ENCODE peak calls at places on chromosomes 11 and 22, in eight cellular contexts. N, K, R, F, T, C, L and M are unnamed samples.

GRCh38 chr11:101269990-101270660 is 140.5 kb upstream of the PGR start:
- DNase-seq in L (no peak), K (no peak), T (no peak), C (no peak), N (no peak), R (no peak), F (no peak), M (no peak)

GRCh38 chr11:3046190-3046589 is 11.0 kb downstream of the CARS1 start:
- DNase-seq in T (no peak), N (no peak), C (peak), L (no peak), F (no peak), R (no peak), K (no peak), M (no peak)

GRCh38 chr11:117259417-117259816 is 26.9 kb downstream of the RNF214 start:
- DNase-seq in F (no peak), T (no peak), K (no peak), C (no peak), R (no peak), N (peak), L (peak), M (no peak)

GRCh38 chr22:40416636-40417035 is 46.2 kb downstream of the SGSM3 start:
- DNase-seq in K (no peak), T (no peak), F (no peak), L (no peak), R (no peak), C (no peak), N (no peak), M (no peak)

GRCh38 chr11:1162498-1163311 is 5.0 kb downstream of the MUC5AC start:
- DNase-seq in F (no peak), T (peak), R (no peak), L (no peak), C (no peak), N (no peak), K (no peak), M (peak)

GRCh38 chr22:37330200-37331033 is 48.1 kb downstream of the CYTH4 start:
- DNase-seq in N (peak), T (no peak), F (no peak), L (peak), R (peak), C (peak), K (no peak), M (no peak)

GRCh38 chr22:37186228-37186996 is 1.6 kb downstream of the C1QTNF6 start:
- DNase-seq in N (peak), R (no peak), F (peak), C (no peak), K (no peak), L (peak), T (peak), M (peak)

GRCh38 chr11:66467034-66467659 is 442 bp downstream of the PELI3 start:
- DNase-seq in F (no peak), T (no peak), R (no peak), C (no peak), N (no peak), L (peak), K (no peak), M (no peak)

GRCh38 chr11:44823920-44824704 is 97.3 kb downstream of the TSPAN18 start:
- DNase-seq in N (no peak), C (no peak), L (no peak), R (peak), T (no peak), K (no peak), F (no peak), M (no peak)

DNA sequence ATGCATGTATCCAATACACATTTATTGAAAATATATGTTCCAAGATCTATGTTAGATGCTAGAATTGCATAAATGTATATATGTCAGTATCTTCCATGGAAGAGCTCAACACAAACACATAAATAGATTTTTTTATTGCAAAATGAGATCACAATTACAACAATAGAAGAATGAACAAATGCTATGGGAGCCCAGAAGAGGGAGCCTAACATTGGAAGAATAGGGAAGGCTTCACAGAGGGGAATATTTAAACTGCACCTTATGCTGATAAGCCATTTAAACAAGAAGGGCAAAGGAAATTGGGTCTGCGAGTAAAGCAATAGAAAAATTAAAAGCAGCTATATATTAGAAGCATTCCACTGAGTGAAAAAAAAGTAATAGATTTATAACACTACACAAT is 96.1 kb upstream of the LRRC55 start:
- DNase-seq in F (no peak), N (no peak), C (no peak), T (no peak), R (no peak), L (peak), K (no peak), M (no peak)
- TF ChIP-seq CTCF in F (peak), N (peak), C (no peak), T (no peak), R (peak), L (peak), K (no peak), M (no peak)

GRCh38 chr11:123517559-123518364 is 87.7 kb downstream of the GRAMD1B start:
- DNase-seq in C (peak), N (no peak), K (no peak), R (no peak), L (no peak), F (no peak), T (no peak), M (no peak)
- TF ChIP-seq CTCF in C (peak), N (no peak), K (no peak), R (no peak), L (no peak), F (no peak), T (no peak), M (no peak)

DNA sequence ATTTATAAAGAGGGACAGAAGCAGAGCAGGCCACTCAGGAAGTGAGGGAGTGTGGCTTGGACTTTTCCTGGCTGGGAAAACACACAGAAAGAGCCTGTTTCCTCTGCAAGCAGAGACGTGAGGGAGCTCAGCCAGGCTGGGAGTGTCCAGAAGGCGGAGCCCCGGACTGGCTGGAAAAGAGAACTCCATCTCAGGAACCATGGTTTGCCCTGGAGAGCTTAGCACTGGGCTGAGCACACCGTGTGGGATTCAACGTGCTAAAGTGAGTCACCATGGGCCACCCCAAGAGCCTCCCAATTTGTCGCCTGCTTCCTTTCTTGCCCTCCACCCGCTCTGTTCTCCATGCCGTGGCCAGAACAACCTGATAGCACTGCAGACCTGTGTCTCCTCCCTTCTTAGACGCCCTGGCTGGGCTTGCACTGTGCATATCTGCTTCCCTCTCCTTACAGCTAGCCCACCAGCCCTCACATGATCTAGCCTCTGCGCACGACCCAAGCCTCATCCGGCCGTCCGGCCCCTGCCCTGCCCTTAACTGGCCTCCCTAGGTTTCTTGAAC is 51.8 kb downstream of the GALNT18 start:
- DNase-seq in K (peak), T (no peak), F (peak), N (no peak), L (peak), C (no peak), R (no peak), M (no peak)
- TF ChIP-seq CTCF in K (no peak), T (no peak), F (peak), N (no peak), L (no peak), C (no peak), R (no peak), M (no peak)

DNA sequence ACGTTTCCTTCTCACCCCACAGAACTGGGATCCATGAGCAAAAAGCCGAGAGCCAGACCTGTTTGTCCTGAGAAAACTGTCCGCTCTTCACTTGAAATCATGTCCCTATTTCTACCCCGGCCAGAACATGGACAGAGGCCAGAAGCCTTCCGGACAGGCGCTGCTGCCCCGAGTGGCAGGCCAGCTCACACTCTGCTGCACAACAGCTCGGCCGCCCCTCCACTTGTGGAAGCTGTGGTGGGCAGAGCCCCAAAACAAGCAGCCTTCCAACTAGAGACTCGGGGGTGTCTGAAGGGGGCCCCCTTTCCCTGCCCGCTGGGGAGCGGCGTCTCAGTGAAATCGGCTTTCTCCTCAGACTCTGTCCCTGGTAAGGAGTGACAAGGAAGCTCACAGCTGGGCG is 24.0 kb downstream of the CD5 start:
- DNase-seq in T (no peak), N (no peak), F (peak), K (peak), L (peak), R (no peak), C (no peak), M (no peak)
- TF ChIP-seq CTCF in T (no peak), N (no peak), F (peak), K (no peak), L (peak), R (no peak), C (peak), M (no peak)

GRCh38 chr22:24937114-24937513 is 9.4 kb downstream of the LHFPL7 start:
- DNase-seq in N (peak), R (peak), L (peak), K (no peak), F (no peak), C (peak), T (no peak), M (no peak)
- TF ChIP-seq CTCF in N (peak), R (peak), L (peak), K (no peak), F (peak), C (peak), T (no peak), M (no peak)

GRCh38 chr11:58618215-58618614 is 4.2 kb upstream of the CNTF start:
- DNase-seq in C (peak), N (no peak), K (no peak), L (no peak), T (no peak), F (no peak), R (no peak), M (no peak)
- TF ChIP-seq CTCF in C (peak), N (no peak), K (no peak), L (no peak), T (peak), F (peak), R (no peak), M (no peak)

GRCh38 chr22:46835288-46835687 is 72.8 kb downstream of the TBC1D22A start:
- DNase-seq in R (no peak), N (no peak), L (no peak), C (no peak), K (no peak), T (no peak), F (no peak), M (no peak)

GRCh38 chr22:46835693-46836092 is 73.2 kb downstream of the TBC1D22A start:
- DNase-seq in N (no peak), K (no peak), C (no peak), F (no peak), L (no peak), T (no peak), R (no peak), M (no peak)

GRCh38 chr22:46830001-46830715 is 67.7 kb downstream of the TBC1D22A start:
- DNase-seq in L (peak), C (no peak), K (peak), T (no peak), R (no peak), F (peak), N (peak), M (no peak)

GRCh38 chr22:46830841-46831240 is 68.4 kb downstream of the TBC1D22A start:
- DNase-seq in F (no peak), N (peak), R (no peak), K (no peak), C (no peak), L (no peak), T (no peak), M (no peak)

GRCh38 chr22:46833228-46833627 is 70.8 kb downstream of the TBC1D22A start:
- DNase-seq in C (peak), L (no peak), R (no peak), F (no peak), N (no peak), K (no peak), T (no peak), M (no peak)
- TF ChIP-seq CTCF in C (peak), L (peak), R (peak), F (peak), N (peak), K (no peak), T (no peak), M (no peak)

GRCh38 chr11:83881428-83881827 is 595.3 kb upstream of the CCDC90B start:
- DNase-seq in K (no peak), C (no peak), N (no peak), R (no peak), F (no peak), L (no peak), T (no peak), M (no peak)
- TF ChIP-seq CTCF in K (no peak), C (peak), N (no peak), R (no peak), F (no peak), L (no peak), T (no peak), M (no peak)

DNA sequence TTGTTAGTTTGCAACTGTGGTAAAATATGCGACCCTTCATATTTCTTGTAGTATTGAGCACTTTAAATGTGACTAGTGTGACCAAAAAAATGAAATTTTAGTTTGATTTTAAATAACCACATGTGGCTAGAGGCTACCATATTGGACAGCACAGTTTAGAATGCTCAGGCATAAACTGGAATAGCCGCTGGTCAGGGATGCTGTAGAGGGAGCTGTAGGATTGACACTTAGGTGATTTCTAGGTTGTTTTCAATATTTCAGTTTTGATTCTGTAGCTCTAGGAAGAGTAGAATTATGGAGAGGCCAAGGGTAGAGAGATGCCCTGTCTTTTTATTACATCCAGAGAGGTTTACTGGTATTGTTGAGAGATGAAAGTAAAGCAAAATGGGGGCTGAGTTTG is 10.8 kb upstream of the VSIG10L2 start:
- DNase-seq in K (no peak), T (no peak), L (no peak), R (no peak), F (no peak), N (no peak), C (no peak), M (no peak)
- TF ChIP-seq CTCF in K (no peak), T (no peak), L (no peak), R (no peak), F (no peak), N (no peak), C (peak), M (no peak)

GRCh38 chr11:13699041-13699440 is 30.6 kb downstream of the FAR1 start:
- DNase-seq in K (no peak), T (no peak), N (no peak), L (no peak), R (no peak), C (no peak), F (no peak), M (no peak)

GRCh38 chr11:13699870-13700269 is 31.4 kb downstream of the FAR1 start:
- DNase-seq in T (no peak), R (no peak), N (no peak), L (no peak), K (no peak), C (no peak), F (no peak), M (no peak)

GRCh38 chr11:13695886-13696285 is 27.4 kb downstream of the FAR1 start:
- DNase-seq in N (no peak), T (no peak), C (no peak), R (no peak), L (no peak), K (no peak), F (no peak), M (no peak)

GRCh38 chr11:13698147-13698546 is 29.7 kb downstream of the FAR1 start:
- DNase-seq in R (no peak), N (no peak), C (no peak), L (no peak), K (no peak), F (no peak), T (no peak), M (no peak)

DNA sequence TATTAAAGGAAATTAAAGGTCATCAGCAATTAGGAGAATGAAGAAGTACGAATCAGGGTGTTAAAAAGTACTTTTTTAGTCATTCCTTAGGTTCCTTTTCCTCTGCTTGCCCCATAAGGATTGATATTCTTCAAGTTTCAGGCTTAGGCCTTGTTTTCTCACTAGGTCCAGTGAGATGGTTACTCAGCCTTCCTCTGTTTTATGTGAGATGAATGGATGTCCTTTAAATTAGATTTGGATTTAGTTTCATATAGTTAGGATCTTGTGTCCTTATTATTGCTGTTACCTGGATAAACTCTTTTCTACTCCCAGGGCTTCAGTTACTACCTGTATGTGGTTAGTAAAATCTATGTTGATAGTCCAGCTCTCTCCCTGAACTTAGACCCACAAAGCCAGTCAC is 29.2 kb downstream of the FAR1 start:
- DNase-seq in R (no peak), N (no peak), L (no peak), T (no peak), K (no peak), C (no peak), F (no peak), M (no peak)
- TF ChIP-seq CTCF in R (no peak), N (no peak), L (no peak), T (no peak), K (no peak), C (no peak), F (no peak), M (no peak)